ENCODE peak calls at places on chromosomes 4 and X, in four cellular contexts. R, L, X and J are unnamed samples. For H3K9me3, the result is how much of the 10 kb centered on the place peaks cover.

GRCh38 chr4:123624959-123625358 is 228.4 kb downstream of the SPRY1 start:
- DNase-seq in X (no peak), R (no peak), L (no peak), J (peak)

GRCh38 chrX:41164469-41164868 is 79.2 kb downstream of the USP9X start:
- DNase-seq in L (no peak), X (no peak), R (no peak), J (no peak)

GRCh38 chr4:136873555-136873954 is 658.7 kb downstream of the PCDH18 start:
- DNase-seq in X (no peak), R (no peak), L (no peak), J (no peak)

GRCh38 chrX:155068165-155068564 is 2.8 kb downstream of the CMC4 start:
- DNase-seq in X (peak), R (no peak), L (peak), J (no peak)

GRCh38 chr4:157674699-157675098 is 454.2 kb downstream of the GRIA2 start:
- DNase-seq in R (no peak), L (no peak), X (no peak), J (no peak)

GRCh38 chr4:122652379-122652778 is 31.5 kb upstream of the IL21 start:
- DNase-seq in X (peak), R (peak), L (no peak), J (peak)

GRCh38 chr4:1739358-1739757 is 18.0 kb downstream of the TACC3 start:
- DNase-seq in L (no peak), R (no peak), X (no peak), J (no peak)

GRCh38 chr4:47068986-47069385 is 37.6 kb downstream of the GABRB1 start:
- DNase-seq in L (no peak), X (no peak), R (no peak), J (no peak)

GRCh38 chrX:125090046-125090445 is 229.6 kb upstream of the TEX13C start:
- DNase-seq in L (no peak), R (no peak), X (no peak), J (peak)

GRCh38 chr4:86108834-86109233 is 251.0 kb downstream of the MAPK10 start:
- DNase-seq in L (no peak), R (no peak), X (peak), J (no peak)

GRCh38 chr4:73653695-73654106 is 33.5 kb upstream of the RASSF6 start:
- DNase-seq in X (peak), L (no peak), R (peak), J (peak)

GRCh38 chr4:55820260-55820659 is 670 bp downstream of the EXOC1L start:
- DNase-seq in X (no peak), R (peak), L (no peak), J (no peak)

GRCh38 chr4:87241341-87241740 is 20.9 kb upstream of the KLHL8 start:
- DNase-seq in X (no peak), L (no peak), R (no peak), J (no peak)

GRCh38 chr4:20487852-20488251 is 212.4 kb upstream of the PACRGL start:
- DNase-seq in R (no peak), X (no peak), L (no peak), J (no peak)

GRCh38 chrX:3501833-3502535 is 155.5 kb upstream of the MXRA5 start:
- DNase-seq in R (no peak), L (no peak), X (no peak), J (no peak)

GRCh38 chr4:52566136-52567031 is 92.7 kb downstream of the USP46 start:
- DNase-seq in L (no peak), X (no peak), R (no peak), J (no peak)

GRCh38 chrX:74015379-74016019 is 288.5 kb upstream of the ZCCHC13 start:
- DNase-seq in L (no peak), X (peak), R (peak), J (peak)

GRCh38 chr4:117654064-117654463 is 380.2 kb upstream of the NDST3 start:
- DNase-seq in X (no peak), R (no peak), L (no peak), J (no peak)

GRCh38 chr4:173167793-173168395 is 717 bp upstream of the GALNT7 start:
- DNase-seq in R (peak), L (peak), X (no peak), J (peak)

GRCh38 chrX:69097451-69098236 is 67.6 kb downstream of the PJA1 start:
- DNase-seq in R (no peak), X (no peak), L (no peak), J (no peak)

GRCh38 chrX:18643243-18643642 is 28.7 kb downstream of the RS1 start:
- DNase-seq in X (no peak), R (no peak), L (no peak), J (no peak)

GRCh38 chr4:80967346-80967745 is 63.2 kb upstream of the BMP3 start:
- DNase-seq in R (no peak), L (no peak), X (no peak), J (no peak)

GRCh38 chr4:165175879-165176278 is 31.5 kb upstream of the KLHL2 start:
- DNase-seq in L (no peak), R (no peak), X (no peak), J (no peak)

GRCh38 chr4:100590308-100590707 is 72.5 kb upstream of the EMCN start:
- DNase-seq in R (no peak), X (no peak), L (no peak), J (no peak)

GRCh38 chr4:156638332-156638731 is 333.3 kb downstream of the PDGFC start:
- DNase-seq in X (no peak), R (no peak), L (no peak), J (no peak)

GRCh38 chrX:81377329-81377728 is 175.4 kb downstream of the SH3BGRL start:
- DNase-seq in L (no peak), X (peak), R (peak), J (peak)

GRCh38 chrX:1134976-1135375 is 77.5 kb downstream of the CRLF2 start:
- DNase-seq in R (no peak), L (no peak), X (no peak), J (no peak)

GRCh38 chrX:14030248-14030592 is 528 bp upstream of the GEMIN8 start:
- DNase-seq in R (peak), L (no peak), X (no peak), J (no peak)

GRCh38 chrX:133258481-133258880 is 40.3 kb upstream of the TFDP3 start:
- DNase-seq in X (no peak), L (no peak), R (no peak), J (no peak)

GRCh38 chr4:126007142-126007541 is 692.4 kb downstream of the FAT4 start:
- DNase-seq in R (no peak), X (no peak), L (no peak), J (no peak)

GRCh38 chrX:26586570-26586969 is 370.6 kb downstream of the MAGEB5 start:
- DNase-seq in X (no peak), R (no peak), L (peak), J (no peak)

GRCh38 chr4:56049428-56050212 is 100.9 kb downstream of the CEP135 start:
- DNase-seq in X (no peak), L (peak), R (peak), J (peak)

GRCh38 chr4:151197258-151197657 is 79.7 kb upstream of the PRSS48 start:
- DNase-seq in L (no peak), X (no peak), R (no peak), J (no peak)

DNA sequence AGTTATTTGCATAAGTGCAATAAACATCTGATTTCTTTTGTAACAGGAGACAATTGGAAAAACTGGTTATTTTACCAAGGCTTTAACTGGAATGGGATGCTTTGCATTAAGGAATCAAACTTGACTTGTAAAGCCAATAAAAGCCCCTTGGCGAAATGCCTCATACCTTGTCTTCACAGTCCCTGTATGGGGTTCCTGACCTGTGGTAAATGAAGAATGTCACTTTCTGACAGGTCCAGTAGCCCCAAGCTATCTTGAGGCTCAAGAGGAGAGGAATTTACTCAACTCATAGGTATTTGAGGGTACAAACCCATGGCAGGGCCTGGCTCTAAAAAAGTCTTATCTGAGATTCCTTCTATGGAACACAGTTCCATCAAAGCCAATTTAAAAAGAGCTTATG is 78.0 kb downstream of the ACOX3 start:
- DNase-seq in R (no peak), X (no peak), L (no peak), J (no peak)
- H3K9me3 ChIP-seq in R (under half), X (under half), L (under half), J (under half)

GRCh38 chrX:12955882-12956703 is 18.8 kb upstream of the TMSB4X start:
- DNase-seq in X (peak), L (peak), R (peak), J (peak)

GRCh38 chrX:12956704-12957541 is 18.0 kb upstream of the TMSB4X start:
- DNase-seq in R (peak), X (no peak), L (no peak), J (peak)

GRCh38 chrX:12953420-12953819 is 21.5 kb upstream of the TMSB4X start:
- DNase-seq in L (no peak), R (no peak), X (no peak), J (no peak)

GRCh38 chrX:12954376-12954775 is 20.5 kb upstream of the TMSB4X start:
- DNase-seq in R (no peak), X (no peak), L (no peak), J (no peak)

GRCh38 chrX:12954981-12955380 is 19.9 kb upstream of the TMSB4X start:
- DNase-seq in R (no peak), X (no peak), L (no peak), J (no peak)
- H3K9ac ChIP-seq in R (no peak), X (no peak), L (no peak), J (no peak)

DNA sequence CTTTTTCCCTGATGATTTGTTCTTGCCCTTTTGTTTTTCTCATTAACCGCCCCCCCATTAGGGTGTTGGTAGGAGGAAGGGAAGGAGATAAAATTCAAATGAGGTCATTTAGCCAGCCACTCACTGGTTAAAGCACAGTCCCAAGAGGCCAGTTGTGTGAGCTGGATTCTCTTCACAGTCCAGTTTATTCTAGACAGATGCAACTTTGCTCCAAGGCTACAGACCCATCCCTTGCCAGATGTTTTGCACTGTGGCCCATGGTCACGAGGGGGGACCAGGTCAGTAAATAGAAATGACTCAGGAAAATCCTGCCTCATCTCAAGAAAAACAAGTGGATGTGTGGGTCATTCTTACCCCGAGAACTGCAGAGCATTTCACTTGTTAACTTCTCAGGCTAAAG is 20.5 kb upstream of the VEGFD start:
- DNase-seq in L (no peak), X (no peak), R (no peak), J (no peak)
- H3K9me3 ChIP-seq in L (under half), X (under half), R (under half), J (under half)

GRCh38 chr4:41217373-41217772 is 3.0 kb upstream of the APBB2 start:
- DNase-seq in R (no peak), L (no peak), X (no peak), J (no peak)
- H3K9ac ChIP-seq in R (no peak), L (no peak), X (peak), J (no peak)

GRCh38 chrX:9456250-9457074 is 8.4 kb upstream of the TBL1X start:
- DNase-seq in X (peak), L (no peak), R (no peak), J (peak)
- H3K9me3 ChIP-seq in X (under half), L (under half), R (under half), J (under half)

DNA sequence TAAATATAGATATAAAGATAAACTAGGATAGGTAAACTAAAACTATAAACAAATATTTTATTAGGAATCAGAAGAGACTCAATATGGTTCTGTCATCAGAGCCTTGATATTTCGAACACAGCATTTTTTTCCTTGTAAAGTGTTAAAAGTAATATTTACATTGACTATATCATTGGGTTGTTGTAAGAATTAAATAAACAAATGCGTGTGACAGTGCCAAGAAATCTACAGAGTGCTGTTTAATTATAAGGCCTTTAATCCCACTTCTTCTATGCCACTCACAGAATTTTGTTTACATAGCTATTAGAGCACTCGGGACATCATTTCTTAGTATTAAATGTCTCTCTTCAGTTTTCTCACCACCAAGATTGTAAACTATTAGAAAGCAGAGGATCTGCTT is 807.4 kb downstream of the FSTL5 start:
- DNase-seq in L (no peak), R (no peak), X (no peak), J (no peak)
- H3K9ac ChIP-seq in L (no peak), R (no peak), X (no peak), J (no peak)